ENCODE peak calls at places on chromosomes 3 and 15, in six cellular contexts. V is HAP-1, L is heart left ventricle, U is neural progenitor cell, W is body of pancreas, M is sigmoid colon. P is an unnamed sample. For H3K9me3 and H3K36me3, the result is how much of the 10 kb centered on the place peaks cover.

GRCh38 chr15:67832965-67833503 is 6.8 kb downstream of the RNU6-1 start:
- DNase-seq in V (no peak), L (no peak), U (peak), W (no peak), M (peak), P (no peak)

GRCh38 chr3:189652042-189652441 is 20.9 kb downstream of the TP63 start:
- DNase-seq in V (no peak), L (no peak), U (peak), W (no peak), M (no peak), P (no peak)

GRCh38 chr15:57969355-57969754 is 96.2 kb downstream of the ALDH1A2 start:
- DNase-seq in V (no peak), L (no peak), U (peak), W (no peak), M (no peak), P (no peak)

GRCh38 chr15:87597346-87598052 is 659.0 kb downstream of the NTRK3 start:
- DNase-seq in V (no peak), L (no peak), U (no peak), W (no peak), M (no peak), P (no peak)

GRCh38 chr3:154059798-154060197 is 61.4 kb upstream of the ARHGEF26 start:
- DNase-seq in V (no peak), L (no peak), U (no peak), W (peak), M (no peak), P (no peak)

GRCh38 chr3:150787741-150788370 is 24.9 kb upstream of the SIAH2 start:
- DNase-seq in V (peak), L (peak), U (peak), W (peak), M (peak), P (peak)

GRCh38 chr3:107604057-107604802 is 81.5 kb downstream of the BBX start:
- DNase-seq in V (no peak), L (no peak), U (no peak), W (no peak), M (no peak), P (no peak)

GRCh38 chr3:120795017-120795648 is 52.6 kb downstream of the GTF2E1 start:
- DNase-seq in V (peak), L (peak), U (peak), W (peak), M (peak), P (peak)

GRCh38 chr15:43253431-43254403 is 13.0 kb downstream of the TGM5 start:
- DNase-seq in V (no peak), L (no peak), U (no peak), W (peak), M (no peak), P (no peak)

GRCh38 chr3:173983353-173983752 is 585.8 kb downstream of the NLGN1 start:
- DNase-seq in V (no peak), L (no peak), U (no peak), W (no peak), M (no peak), P (no peak)

GRCh38 chr15:39631357-39631756 is 50.5 kb downstream of the THBS1 start:
- DNase-seq in V (no peak), L (no peak), U (no peak), W (no peak), M (no peak), P (no peak)

GRCh38 chr15:92159906-92160841 is 233.5 kb upstream of the ST8SIA2 start:
- DNase-seq in V (no peak), L (no peak), U (peak), W (no peak), M (no peak), P (no peak)

GRCh38 chr3:117553461-117553860 is 843.9 kb downstream of the TUSC7 start:
- DNase-seq in V (no peak), L (no peak), U (no peak), W (no peak), M (no peak), P (no peak)

GRCh38 chr3:126983653-126984390 is 907 bp downstream of the PLXNA1 start:
- DNase-seq in V (no peak), L (no peak), U (peak), W (peak), M (no peak), P (peak)

GRCh38 chr3:15769256-15769915 is 28.4 kb downstream of the ANKRD28 start:
- DNase-seq in V (no peak), L (no peak), U (no peak), W (no peak), M (no peak), P (no peak)

GRCh38 chr3:100099621-100100020 is 14.7 kb downstream of the FILIP1L start:
- DNase-seq in V (no peak), L (no peak), U (no peak), W (no peak), M (no peak), P (no peak)

GRCh38 chr15:85865070-85865684 is 70.5 kb upstream of the KLHL25 start:
- DNase-seq in V (peak), L (no peak), U (peak), W (peak), M (no peak), P (no peak)

GRCh38 chr3:31968927-31969418 is 12.1 kb downstream of the OSBPL10 start:
- DNase-seq in V (peak), L (no peak), U (peak), W (no peak), M (no peak), P (no peak)

GRCh38 chr3:173584834-173585831 is 187.6 kb downstream of the NLGN1 start:
- DNase-seq in V (peak), L (peak), U (peak), W (peak), M (peak), P (peak)

GRCh38 chr15:67762610-67763368 is 62.5 kb upstream of the SKOR1 start:
- DNase-seq in V (no peak), L (no peak), U (no peak), W (no peak), M (no peak), P (no peak)

GRCh38 chr3:128278761-128279593 is 125.7 kb downstream of the EEFSEC start:
- DNase-seq in V (no peak), L (peak), U (peak), W (peak), M (peak), P (peak)

GRCh38 chr15:68374346-68374745 is 57.6 kb downstream of the ITGA11 start:
- DNase-seq in V (no peak), L (no peak), U (peak), W (no peak), M (peak), P (no peak)

GRCh38 chr15:55796321-55796965 is 53.5 kb upstream of the PRTG start:
- DNase-seq in V (no peak), L (no peak), U (no peak), W (no peak), M (no peak), P (no peak)

GRCh38 chr3:142618917-142619401 is 22.8 kb downstream of the PLS1 start:
- DNase-seq in V (no peak), L (no peak), U (no peak), W (peak), M (no peak), P (no peak)

GRCh38 chr15:64566629-64567427 is 106.5 kb downstream of the ZNF609 start:
- DNase-seq in V (peak), L (no peak), U (no peak), W (no peak), M (no peak), P (no peak)

GRCh38 chr3:29898609-29899008 is 617.7 kb downstream of the RBMS3 start:
- DNase-seq in V (no peak), L (no peak), U (no peak), W (no peak), M (no peak), P (no peak)

GRCh38 chr3:87503901-87504498 is 227.6 kb upstream of the POU1F1 start:
- DNase-seq in V (peak), L (no peak), U (peak), W (peak), M (no peak), P (no peak)

GRCh38 chr3:157175678-157176077 is 15.7 kb upstream of the CCNL1 start:
- DNase-seq in V (no peak), L (no peak), U (peak), W (peak), M (peak), P (peak)

GRCh38 chr3:27900316-27900715 is 178.2 kb upstream of the EOMES start:
- DNase-seq in V (no peak), L (no peak), U (no peak), W (no peak), M (no peak), P (no peak)

GRCh38 chr3:56688191-56688590 is 5.1 kb upstream of the TASOR start:
- DNase-seq in V (no peak), L (no peak), U (no peak), W (no peak), M (no peak), P (no peak)

GRCh38 chr3:177894021-177894690 is 642.1 kb upstream of the KCNMB2 start:
- DNase-seq in V (no peak), L (no peak), U (no peak), W (no peak), M (no peak), P (no peak)
- H3K9me3 ChIP-seq in V (under half), L (under half), U (under half), W (under half), M (under half), P (under half)

DNA sequence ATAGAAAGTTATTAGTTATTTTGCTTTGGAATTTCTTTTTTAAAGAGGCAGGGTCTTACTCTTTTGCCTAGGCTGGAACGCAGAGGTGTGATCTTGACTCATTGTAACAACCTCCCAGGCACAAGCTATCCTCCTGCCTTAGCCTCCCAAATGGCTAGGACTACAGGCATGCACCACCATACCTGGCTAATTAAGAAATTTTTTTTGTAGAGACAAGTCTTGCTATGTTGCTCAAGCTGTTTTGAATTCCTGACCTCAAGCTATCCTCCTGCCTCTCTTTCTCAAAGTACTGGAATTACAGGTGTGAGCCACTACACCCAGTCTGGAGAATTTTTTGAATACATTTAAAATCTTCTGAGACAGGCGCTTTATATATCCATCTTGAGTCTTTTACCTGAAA is 49.5 kb downstream of the IQGAP1 start:
- DNase-seq in V (no peak), L (no peak), U (no peak), W (no peak), M (no peak), P (no peak)
- H3K36me3 ChIP-seq in V (under half), L (half or more), U (under half), W (under half), M (under half), P (half or more)

GRCh38 chr3:179826247-179826637 is 173.4 kb downstream of the USP13 start:
- DNase-seq in V (peak), L (no peak), U (no peak), W (no peak), M (no peak), P (no peak)
- H3K9me3 ChIP-seq in V (under half), L (under half), U (under half), W (under half), M (under half), P (under half)

DNA sequence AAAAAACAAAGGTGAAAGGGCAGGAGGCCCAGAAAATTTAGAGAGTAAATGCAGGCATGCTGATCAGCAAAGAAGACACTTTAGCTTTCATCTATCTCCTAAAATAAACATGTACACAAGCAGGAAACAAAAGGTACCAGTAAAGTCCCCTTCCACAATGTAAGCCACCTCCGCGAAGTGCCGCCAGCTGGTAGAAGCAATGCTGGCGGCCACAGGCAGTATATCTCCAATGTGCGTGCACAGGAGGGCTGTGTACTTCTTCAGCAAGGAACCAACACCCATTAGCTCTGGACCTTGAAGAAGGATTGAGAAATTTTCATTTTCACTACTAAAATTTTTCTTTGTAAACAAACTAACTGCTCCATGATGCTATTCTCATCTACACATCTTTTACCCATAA is 75.4 kb downstream of the HERC2 start:
- DNase-seq in V (no peak), L (no peak), U (no peak), W (no peak), M (no peak), P (no peak)
- H3K36me3 ChIP-seq in V (under half), L (half or more), U (under half), W (under half), M (under half), P (half or more)

GRCh38 chr15:23546158-23546557 is 19.3 kb upstream of the MKRN3 start:
- DNase-seq in V (no peak), L (no peak), U (no peak), W (no peak), M (no peak), P (no peak)

DNA sequence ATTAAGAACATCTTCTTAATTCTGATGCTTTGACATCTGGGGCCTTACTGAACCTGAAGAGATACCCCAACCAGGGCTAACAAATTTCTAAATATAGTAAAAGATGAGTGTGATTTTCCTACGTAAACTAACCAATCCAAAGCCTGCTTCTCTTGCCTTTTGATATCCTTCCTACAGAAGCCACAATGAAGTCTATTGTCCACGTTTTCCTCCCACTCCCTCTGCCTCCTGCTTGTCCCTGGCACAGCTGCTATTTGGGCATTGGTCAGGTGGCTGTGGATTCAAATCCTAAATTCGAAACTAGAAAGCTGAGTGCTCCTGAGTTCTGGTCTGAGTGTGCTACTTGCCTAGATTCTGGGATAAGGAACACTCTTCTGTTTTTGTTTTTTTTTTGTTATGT is 17.4 kb upstream of the MKRN3 start:
- DNase-seq in V (no peak), L (no peak), U (no peak), W (no peak), M (no peak), P (no peak)
- H3K9me3 ChIP-seq in V (under half), L (under half), U (under half), W (under half), M (under half), P (under half)

GRCh38 chr15:41849204-41849603 is 10.6 kb downstream of the PLA2G4B start:
- DNase-seq in V (no peak), L (no peak), U (no peak), W (no peak), M (no peak), P (no peak)

GRCh38 chr15:41847206-41847605 is 8.6 kb downstream of the PLA2G4B start:
- DNase-seq in V (no peak), L (no peak), U (no peak), W (no peak), M (no peak), P (no peak)

GRCh38 chr15:41847981-41848380 is 9.3 kb downstream of the PLA2G4B start:
- DNase-seq in V (no peak), L (no peak), U (no peak), W (no peak), M (no peak), P (no peak)

GRCh38 chr15:41849861-41850260 is 11.2 kb downstream of the PLA2G4B start:
- DNase-seq in V (no peak), L (no peak), U (no peak), W (peak), M (no peak), P (peak)

GRCh38 chr15:41848595-41848994 is 9.9 kb downstream of the PLA2G4B start:
- DNase-seq in V (no peak), L (no peak), U (no peak), W (no peak), M (no peak), P (no peak)
- H3K36me3 ChIP-seq in V (under half), L (under half), U (under half), W (under half), M (under half), P (under half)

DNA sequence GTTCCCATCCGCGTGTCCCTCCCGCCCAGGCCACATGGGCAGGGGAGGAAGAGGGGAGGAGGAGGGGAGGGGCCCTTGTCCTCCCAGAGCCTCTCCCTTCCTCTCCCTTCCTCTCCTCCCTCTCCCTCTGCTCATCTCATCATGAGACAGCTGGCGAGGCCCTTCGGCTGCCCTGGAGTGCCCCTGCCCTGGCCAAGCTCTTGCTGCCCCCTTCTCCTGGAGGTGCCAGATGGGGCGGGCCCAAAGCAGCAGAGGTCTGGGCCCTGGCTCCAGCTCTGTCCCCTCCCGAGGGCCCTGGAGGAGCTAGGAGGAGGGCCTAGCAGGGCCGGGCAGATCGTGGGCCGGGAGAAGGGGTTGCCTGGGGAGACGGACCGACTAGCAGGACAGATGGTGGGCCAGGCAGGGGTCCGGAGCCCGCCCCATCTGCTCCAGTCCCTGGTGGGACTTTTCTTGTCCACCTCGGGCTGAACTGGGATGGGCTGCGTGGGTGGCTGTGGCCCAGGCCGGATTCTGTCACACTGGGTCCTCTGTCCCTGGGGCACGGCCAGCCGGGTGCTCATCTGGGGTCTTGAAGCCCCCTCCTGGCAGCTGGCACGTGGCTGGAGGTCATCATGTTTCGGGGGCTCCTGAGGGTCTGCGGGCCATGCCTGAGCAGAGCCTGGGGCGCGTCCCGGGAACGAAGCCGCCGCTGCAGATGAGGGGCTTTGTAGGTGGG is 183.4 kb downstream of the GOLGA6L6 start:
- DNase-seq in V (no peak), L (peak), U (no peak), W (no peak), M (peak), P (peak)
- H3K9me3 ChIP-seq in V (under half), L (under half), U (half or more), W (under half), M (under half), P (under half)

DNA sequence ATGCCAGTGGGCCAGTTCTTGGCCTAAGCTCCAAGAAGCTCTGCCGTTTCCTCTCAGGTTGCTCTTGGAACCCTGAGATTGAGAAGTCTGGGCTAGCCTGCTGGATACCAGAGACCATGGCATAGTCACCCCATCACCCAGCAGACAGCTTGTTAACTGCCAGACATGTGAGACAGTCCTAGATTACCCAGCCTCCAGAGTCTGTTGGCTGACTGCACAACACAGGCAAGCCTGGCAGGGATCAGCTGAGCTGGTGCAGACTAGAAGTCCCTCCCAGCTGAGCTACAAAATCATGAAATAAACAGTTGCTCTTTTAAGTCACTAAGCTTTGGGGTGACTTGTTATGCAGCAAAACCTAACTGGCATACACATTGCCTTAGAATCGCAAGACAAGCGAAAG is 5.2 kb downstream of the ANAPC13 start:
- DNase-seq in V (no peak), L (no peak), U (no peak), W (no peak), M (no peak), P (no peak)
- H3K36me3 ChIP-seq in V (under half), L (half or more), U (under half), W (under half), M (under half), P (half or more)

DNA sequence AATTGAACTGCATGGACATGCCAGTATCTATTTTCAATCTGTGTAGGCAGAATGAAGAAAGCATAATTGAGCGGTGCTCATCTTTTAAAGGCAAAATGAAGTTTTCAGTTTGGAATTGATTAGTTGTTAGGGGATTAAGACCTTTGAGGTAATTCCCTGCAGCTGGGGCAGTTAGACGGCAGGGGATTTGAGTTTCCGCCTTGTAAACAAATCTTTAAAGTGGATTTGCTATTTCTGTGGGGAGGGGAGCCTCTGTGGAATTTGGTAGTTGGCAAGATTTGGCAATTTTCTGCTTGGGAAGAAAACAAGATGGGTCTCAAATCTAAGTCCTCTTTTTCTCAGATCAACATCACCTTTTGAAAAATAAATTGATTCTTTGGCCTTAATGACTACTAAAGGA is 212.5 kb upstream of the CNTN6 start:
- DNase-seq in V (no peak), L (no peak), U (peak), W (no peak), M (no peak), P (no peak)
- H3K9me3 ChIP-seq in V (under half), L (under half), U (under half), W (under half), M (under half), P (under half)